ENCODE peak calls at places on chromosomes 2 and 18, in five cellular contexts. B, J, O, Y and Z are unnamed samples.

GRCh38 chr2:1659951-1660565 is 84.3 kb downstream of the PXDN start:
- DNase-seq in B (no peak), O (no peak), Y (no peak), J (no peak), Z (no peak)

GRCh38 chr2:203578511-203579130 is 43.5 kb upstream of the RAPH1 start:
- DNase-seq in B (no peak), O (no peak), Y (no peak), J (no peak), Z (no peak)

GRCh38 chr2:2014251-2014761 is 270.0 kb upstream of the PXDN start:
- DNase-seq in O (no peak), B (no peak), J (no peak), Y (no peak), Z (no peak)

GRCh38 chr2:24920813-24921441 is 890 bp upstream of the ADCY3 start:
- DNase-seq in O (no peak), J (no peak), B (no peak), Y (no peak), Z (no peak)

GRCh38 chr18:74407888-74408287 is 49.2 kb downstream of the DIPK1C start:
- DNase-seq in O (no peak), Y (no peak), B (no peak), J (no peak), Z (no peak)

GRCh38 chr2:109244750-109245382 is 115.9 kb downstream of the SH3RF3 start:
- DNase-seq in Y (no peak), O (no peak), J (no peak), B (no peak), Z (no peak)

GRCh38 chr2:21047161-21048009 is 3.5 kb upstream of the APOB start:
- DNase-seq in Y (no peak), B (no peak), J (no peak), O (no peak), Z (no peak)

GRCh38 chr18:28650860-28651259 is 473.9 kb upstream of the CDH2 start:
- DNase-seq in J (no peak), O (no peak), Y (no peak), B (no peak), Z (no peak)

GRCh38 chr2:230564805-230565779 is 147.6 kb upstream of the CAB39 start:
- DNase-seq in Y (no peak), J (no peak), O (peak; percentile 15), B (no peak), Z (no peak)

GRCh38 chr18:55539240-55539639 is 48.8 kb downstream of the TCF4 start:
- DNase-seq in Y (no peak), O (no peak), J (no peak), B (no peak), Z (no peak)

GRCh38 chr18:55529581-55529980 is 58.4 kb downstream of the TCF4 start:
- DNase-seq in O (no peak), J (no peak), B (no peak), Y (no peak), Z (no peak)

GRCh38 chr18:55534547-55534946 is 53.4 kb downstream of the TCF4 start:
- DNase-seq in J (no peak), O (no peak), Y (no peak), B (no peak), Z (no peak)

DNA sequence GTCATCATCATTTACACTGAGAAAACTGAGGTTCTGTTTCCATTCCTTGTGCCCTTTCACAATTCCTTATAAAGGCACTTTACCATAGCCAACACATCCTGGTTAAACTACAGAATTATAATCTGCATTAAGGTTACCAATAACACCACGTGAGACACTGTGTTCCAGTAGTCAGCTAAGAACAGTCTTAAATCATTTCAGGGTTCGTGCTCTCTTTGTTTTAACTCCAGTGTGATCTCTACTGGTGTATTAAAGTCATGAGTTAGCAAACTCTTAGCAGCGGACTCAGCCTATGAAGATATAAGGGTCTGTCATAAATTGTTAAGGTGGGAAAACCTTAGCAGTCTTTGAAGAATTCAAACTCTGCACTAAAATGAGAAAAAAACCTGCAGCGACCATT is 53.0 kb downstream of the TCF4 start:
- DNase-seq in Y (no peak), B (no peak), O (no peak), J (no peak), Z (no peak)
- H3K27ac ChIP-seq in Y (no peak overlapping the region), B (no peak overlapping the region), O (no peak overlapping the region), J (no peak overlapping the region), Z (no peak overlapping the region)

GRCh38 chr2:216495656-216496055 is 3.0 kb upstream of the RPL37A start:
- DNase-seq in J (no peak), O (no peak), Y (no peak), B (no peak), Z (no peak)

GRCh38 chr2:216486708-216487107 is 11.9 kb upstream of the RPL37A start:
- DNase-seq in J (no peak), O (no peak), Y (no peak), B (no peak), Z (no peak)

GRCh38 chr2:216490061-216490460 is 8.6 kb upstream of the RPL37A start:
- DNase-seq in B (no peak), Y (no peak), J (peak; percentile 61), O (peak; percentile 26), Z (peak; percentile 14)

GRCh38 chr2:216492951-216493685 is 5.5 kb upstream of the RPL37A start:
- DNase-seq in Y (no peak), O (peak; percentile 45), B (no peak), J (no peak), Z (peak; percentile 33)

GRCh38 chr2:216491757-216492635 is 6.6 kb upstream of the RPL37A start:
- DNase-seq in B (no peak), Y (no peak), O (no peak), J (no peak), Z (no peak)
- H3K27ac ChIP-seq in B (no peak overlapping the region), Y (no peak overlapping the region), O (no peak overlapping the region), J (no peak overlapping the region), Z (no peak overlapping the region)

DNA sequence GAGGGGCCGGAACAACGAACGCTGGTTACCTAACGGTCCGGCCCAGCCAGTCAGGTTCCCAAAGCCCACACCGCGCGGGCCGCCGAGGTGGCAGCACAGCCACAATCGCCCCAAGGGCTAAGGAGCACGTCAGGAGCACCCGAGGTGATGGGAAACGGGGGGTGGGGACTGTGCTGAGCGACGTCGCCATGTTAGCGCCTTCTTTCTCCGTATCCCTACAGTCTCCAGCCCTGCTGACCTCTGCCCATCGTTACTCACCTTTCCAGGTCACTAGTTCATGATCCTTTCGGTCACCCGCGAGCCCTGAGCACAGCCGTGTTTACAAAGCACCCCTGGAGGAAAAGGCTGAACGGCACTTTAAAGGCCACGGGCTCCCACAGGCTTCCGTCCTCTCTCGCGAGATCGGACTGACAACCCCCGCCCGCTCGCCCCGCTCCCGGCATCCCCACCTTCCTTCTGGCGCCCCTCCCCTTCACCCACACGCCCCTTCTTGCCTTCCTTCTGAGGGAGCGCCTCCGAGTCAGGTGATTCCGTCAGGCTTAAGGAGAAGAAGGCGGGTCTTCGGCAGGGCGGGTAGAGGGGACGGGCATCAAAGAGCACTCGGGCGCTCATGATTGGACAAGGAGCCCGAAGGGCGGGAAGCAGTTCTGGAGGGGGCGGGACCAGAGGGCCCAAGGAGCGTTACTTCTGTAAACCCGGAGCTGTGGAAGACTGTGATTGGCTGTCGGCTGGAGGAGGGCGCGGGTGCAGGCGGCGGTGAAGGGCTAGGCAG is at the start of gene ATF2:
- DNase-seq in Y (peak; percentile 95), B (peak; percentile 99), J (peak; percentile 100), O (peak; percentile 100), Z (peak; percentile 99)
- H3K27ac ChIP-seq in Y (peak within 1 kb of the TSS; percentile 84), B (peak within 1 kb of the TSS; percentile 91), J (peak within 1 kb of the TSS; percentile 67), O (peak within 1 kb of the TSS; percentile 89), Z (peak within 1 kb of the TSS; percentile 70)

DNA sequence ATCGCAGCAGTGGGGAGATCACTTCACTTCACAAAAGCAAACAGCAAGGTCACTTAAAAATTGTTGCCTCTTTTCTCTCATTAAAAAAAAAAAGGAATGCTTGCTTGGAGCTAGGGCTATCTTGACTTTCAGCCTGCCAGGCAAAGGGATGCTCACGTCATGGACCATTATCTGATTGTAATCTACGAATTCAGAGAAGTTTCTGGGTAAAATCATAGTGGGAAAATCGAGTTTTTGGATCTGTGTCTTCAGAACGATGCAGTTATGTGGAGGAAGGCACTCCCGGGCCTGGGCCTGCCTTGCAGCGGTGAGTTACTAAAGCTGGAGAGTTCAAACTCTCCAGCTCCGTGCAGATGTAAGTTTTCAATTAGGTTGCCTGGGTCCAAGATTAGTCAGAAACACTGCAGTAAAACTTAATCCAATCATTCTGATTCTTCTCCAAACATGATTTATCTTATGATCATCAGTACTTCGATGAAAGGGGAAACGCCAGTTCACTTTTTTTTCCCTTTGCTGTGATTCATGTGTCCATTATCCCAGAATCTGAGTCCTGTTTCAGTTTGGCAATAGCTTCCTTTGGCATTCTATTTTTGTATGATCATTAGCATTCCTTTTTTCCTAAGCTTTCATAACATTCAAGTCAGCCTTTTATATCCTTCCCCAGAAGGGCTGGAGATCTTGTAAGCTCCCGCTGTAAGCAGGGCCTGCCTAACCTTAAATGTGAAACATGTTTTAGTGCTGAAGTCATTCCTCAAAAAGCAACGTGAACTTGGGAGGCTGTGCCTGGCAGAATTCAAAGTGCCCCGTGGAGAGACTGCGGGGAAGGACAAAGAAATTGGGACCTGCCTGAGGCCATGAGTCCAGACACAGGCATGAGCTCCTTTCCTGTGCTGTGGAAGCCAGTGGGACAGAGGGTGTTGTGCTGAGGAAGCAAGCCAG is 119.3 kb upstream of the TWIST2 start:
- DNase-seq in B (peak; percentile 28), O (peak; percentile 69), J (no peak), Y (no peak), Z (peak; percentile 20)
- H3K27ac ChIP-seq in B (peak overlapping the region; percentile 85), O (peak overlapping the region; percentile 92), J (no peak overlapping the region), Y (no peak overlapping the region), Z (peak overlapping the region; percentile 26)